ENCODE peak calls at places on chromosome 17, in four cellular contexts. One of them, this sample, is unnamed.

GRCh38 chr17:9907883-9908648 is 3.0 kb upstream of the RCVRN start:
- DNase-seq in GM23248: no peak
- DNase-seq in astrocyte of the spinal cord: no peak
- DNase-seq in COR-L47: no peak
- DNase-seq in this sample: no peak

GRCh38 chr17:81722184-81723120 is 10.4 kb downstream of the SLC25A10 start:
- DNase-seq in GM23248: peak; percentile 45
- DNase-seq in astrocyte of the spinal cord: no peak
- DNase-seq in COR-L47: no peak
- DNase-seq in this sample: peak; percentile 69

GRCh38 chr17:80668375-80669149 is 123.9 kb downstream of the RPTOR start:
- DNase-seq in GM23248: no peak
- DNase-seq in astrocyte of the spinal cord: no peak
- DNase-seq in COR-L47: no peak
- DNase-seq in this sample: no peak

GRCh38 chr17:77942111-77942988 is 16.2 kb upstream of the TNRC6C start:
- DNase-seq in GM23248: no peak
- DNase-seq in astrocyte of the spinal cord: no peak
- DNase-seq in COR-L47: no peak
- DNase-seq in this sample: no peak

GRCh38 chr17:27489045-27489715 is 32.9 kb downstream of the KSR1 start:
- DNase-seq in GM23248: peak; percentile 86
- DNase-seq in astrocyte of the spinal cord: peak; percentile 48
- DNase-seq in COR-L47: no peak
- DNase-seq in this sample: no peak

GRCh38 chr17:2982854-2983636 is 80.4 kb downstream of the OR1D5 start:
- DNase-seq in GM23248: peak; percentile 96
- DNase-seq in astrocyte of the spinal cord: peak; percentile 64
- DNase-seq in COR-L47: no peak
- DNase-seq in this sample: no peak

GRCh38 chr17:38691154-38691553 is 13.9 kb upstream of the MLLT6 start:
- DNase-seq in GM23248: no peak
- DNase-seq in astrocyte of the spinal cord: no peak
- DNase-seq in COR-L47: no peak
- DNase-seq in this sample: no peak

GRCh38 chr17:9443811-9444210 is 131.8 kb downstream of the STX8 start:
- DNase-seq in GM23248: no peak
- DNase-seq in astrocyte of the spinal cord: no peak
- DNase-seq in COR-L47: no peak
- DNase-seq in this sample: no peak

GRCh38 chr17:50642071-50642721 is 7.5 kb downstream of the ABCC3 start:
- DNase-seq in GM23248: no peak
- DNase-seq in astrocyte of the spinal cord: no peak
- DNase-seq in COR-L47: no peak
- DNase-seq in this sample: peak; percentile 47

GRCh38 chr17:76843703-76844484 is 24.3 kb upstream of the MGAT5B start:
- DNase-seq in GM23248: peak; percentile 26
- DNase-seq in astrocyte of the spinal cord: no peak
- DNase-seq in COR-L47: no peak
- DNase-seq in this sample: no peak